ENCODE peak calls at places on chromosomes 3 and 15, in four cellular contexts. Q, Z, B and C are unnamed samples.

GRCh38 chr3:196378442-196378841 is 40.3 kb upstream of the TM4SF19 start:
- DNase-seq in Q (no peak), Z (no peak), B (no peak), C (no peak)

GRCh38 chr3:64133991-64134390 is 91.3 kb downstream of the PRICKLE2 start:
- DNase-seq in Q (no peak), Z (no peak), B (no peak), C (no peak)

GRCh38 chr3:31378226-31378625 is 154.5 kb upstream of the STT3B start:
- DNase-seq in Q (no peak), Z (no peak), B (no peak), C (no peak)

GRCh38 chr3:126259411-126260391 is 79.3 kb upstream of the ALDH1L1 start:
- DNase-seq in Q (peak), Z (peak), B (peak), C (peak)

GRCh38 chr3:197718904-197719303 is 17.8 kb downstream of the RUBCN start:
- DNase-seq in Q (peak), Z (peak), B (peak), C (no peak)

GRCh38 chr3:187838016-187838535 is 92.8 kb upstream of the BCL6 start:
- DNase-seq in Q (no peak), Z (no peak), B (no peak), C (no peak)

GRCh38 chr3:49779378-49780079 is 6.8 kb downstream of the IP6K1 start:
- DNase-seq in Q (no peak), Z (no peak), B (no peak), C (no peak)

GRCh38 chr3:10483686-10484345 is 21.6 kb downstream of the ATP2B2 start:
- DNase-seq in Q (no peak), Z (no peak), B (no peak), C (no peak)

GRCh38 chr15:60781211-60781713 is 302.3 kb upstream of the ICE2 start:
- DNase-seq in Q (no peak), Z (no peak), B (no peak), C (no peak)

GRCh38 chr15:64527263-64527984 is 67.0 kb downstream of the ZNF609 start:
- DNase-seq in Q (peak), Z (peak), B (peak), C (no peak)

GRCh38 chr15:100284701-100285100 is 57.1 kb downstream of the ADAMTS17 start:
- DNase-seq in Q (no peak), Z (no peak), B (peak), C (peak)

GRCh38 chr15:88920186-88920891 is 7.2 kb upstream of the MFGE8 start:
- DNase-seq in Q (peak), Z (peak), B (no peak), C (no peak)

GRCh38 chr3:124878561-124879394 is 8.4 kb downstream of the ITGB5 start:
- DNase-seq in Q (peak), Z (peak), B (peak), C (peak)

GRCh38 chr3:169327969-169328368 is 335.5 kb downstream of the MECOM start:
- DNase-seq in Q (no peak), Z (peak), B (no peak), C (peak)

GRCh38 chr3:94069242-94069813 is 6.5 kb downstream of the NSUN3 start:
- DNase-seq in Q (peak), Z (peak), B (peak), C (no peak)

GRCh38 chr3:159787794-159788205 is 200.8 kb upstream of the IL12A start:
- DNase-seq in Q (peak), Z (peak), B (peak), C (peak)

GRCh38 chr3:106629215-106629832 is 747.9 kb upstream of the CCDC54 start:
- DNase-seq in Q (no peak), Z (no peak), B (no peak), C (no peak)

GRCh38 chr3:106624154-106624553 is 753.1 kb upstream of the CCDC54 start:
- DNase-seq in Q (no peak), Z (no peak), B (no peak), C (no peak)

GRCh38 chr3:106631378-106632083 is 745.7 kb upstream of the CCDC54 start:
- DNase-seq in Q (no peak), Z (no peak), B (no peak), C (no peak)

GRCh38 chr3:106628407-106628806 is 748.8 kb upstream of the CCDC54 start:
- DNase-seq in Q (peak), Z (peak), B (peak), C (no peak)
- TF ChIP-seq CTCF in Q (no peak), Z (peak), B (peak), C (no peak)

DNA sequence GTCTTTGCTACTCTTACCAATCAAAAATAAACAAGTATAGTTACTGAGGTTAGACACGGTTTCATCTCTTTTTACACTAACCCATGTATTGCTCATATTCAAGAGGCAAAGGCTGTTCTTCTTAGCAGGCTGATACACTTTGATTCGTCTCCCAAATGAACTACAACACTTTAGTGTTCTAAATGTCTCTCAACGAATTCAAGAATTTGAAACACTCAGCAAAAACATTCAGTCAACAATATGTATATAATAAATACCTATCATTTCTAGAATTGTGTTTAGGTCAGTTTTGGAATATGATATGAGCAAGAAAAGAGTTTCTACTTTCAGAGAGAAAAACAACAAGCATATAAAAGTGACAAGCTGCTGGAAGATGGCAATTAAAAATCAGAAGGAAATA is 669.6 kb upstream of the DPPA4 start:
- DNase-seq in Q (no peak), Z (no peak), B (no peak), C (no peak)
- TF ChIP-seq CTCF in Q (no peak), Z (no peak), B (no peak), C (no peak)

GRCh38 chr3:32404714-32405113 is 13.1 kb downstream of the CMTM7 start:
- DNase-seq in Q (no peak), Z (no peak), B (no peak), C (no peak)

GRCh38 chr3:32405711-32406323 is 14.2 kb downstream of the CMTM7 start:
- DNase-seq in Q (no peak), Z (no peak), B (peak), C (no peak)

GRCh38 chr3:32403663-32404062 is 12.0 kb downstream of the CMTM7 start:
- DNase-seq in Q (no peak), Z (peak), B (no peak), C (no peak)

GRCh38 chr3:32406481-32407408 is 15.1 kb downstream of the CMTM7 start:
- DNase-seq in Q (no peak), Z (peak), B (no peak), C (no peak)

GRCh38 chr3:32405155-32405554 is 13.5 kb downstream of the CMTM7 start:
- DNase-seq in Q (peak), Z (no peak), B (peak), C (no peak)
- TF ChIP-seq CTCF in Q (no peak), Z (no peak), B (no peak), C (no peak)

DNA sequence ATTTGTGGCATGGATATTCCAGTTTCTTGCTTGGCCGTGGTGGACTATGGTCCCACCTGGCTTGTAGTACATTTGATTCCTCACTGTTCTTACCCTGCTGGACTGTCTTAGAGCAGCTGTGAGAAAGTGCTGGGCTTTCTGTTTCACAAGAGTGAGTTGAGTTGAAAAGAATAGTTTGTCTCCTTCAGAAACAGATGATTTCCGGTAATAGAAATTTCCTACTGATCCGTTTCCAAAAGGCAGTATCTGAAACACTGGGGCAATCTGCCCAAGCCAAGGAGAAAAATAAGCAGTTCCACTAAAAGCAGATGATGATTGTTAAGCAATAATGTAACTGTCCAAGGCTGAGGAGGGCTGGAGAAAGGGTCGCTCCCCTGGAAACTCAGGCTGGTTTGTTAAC is 96.0 kb downstream of the SUCLG2 start:
- DNase-seq in Q (peak), Z (no peak), B (peak), C (no peak)
- TF ChIP-seq CTCF in Q (no peak), Z (no peak), B (no peak), C (no peak)

GRCh38 chr3:23836536-23837230 is 30.9 kb downstream of the UBE2E1 start:
- DNase-seq in Q (no peak), Z (no peak), B (no peak), C (no peak)

GRCh38 chr3:23835807-23836206 is 30.1 kb downstream of the UBE2E1 start:
- DNase-seq in Q (no peak), Z (no peak), B (no peak), C (no peak)

GRCh38 chr3:23832523-23832922 is 26.8 kb downstream of the UBE2E1 start:
- DNase-seq in Q (no peak), Z (peak), B (no peak), C (no peak)

GRCh38 chr3:23835087-23835486 is 29.3 kb downstream of the UBE2E1 start:
- DNase-seq in Q (no peak), Z (no peak), B (no peak), C (no peak)

DNA sequence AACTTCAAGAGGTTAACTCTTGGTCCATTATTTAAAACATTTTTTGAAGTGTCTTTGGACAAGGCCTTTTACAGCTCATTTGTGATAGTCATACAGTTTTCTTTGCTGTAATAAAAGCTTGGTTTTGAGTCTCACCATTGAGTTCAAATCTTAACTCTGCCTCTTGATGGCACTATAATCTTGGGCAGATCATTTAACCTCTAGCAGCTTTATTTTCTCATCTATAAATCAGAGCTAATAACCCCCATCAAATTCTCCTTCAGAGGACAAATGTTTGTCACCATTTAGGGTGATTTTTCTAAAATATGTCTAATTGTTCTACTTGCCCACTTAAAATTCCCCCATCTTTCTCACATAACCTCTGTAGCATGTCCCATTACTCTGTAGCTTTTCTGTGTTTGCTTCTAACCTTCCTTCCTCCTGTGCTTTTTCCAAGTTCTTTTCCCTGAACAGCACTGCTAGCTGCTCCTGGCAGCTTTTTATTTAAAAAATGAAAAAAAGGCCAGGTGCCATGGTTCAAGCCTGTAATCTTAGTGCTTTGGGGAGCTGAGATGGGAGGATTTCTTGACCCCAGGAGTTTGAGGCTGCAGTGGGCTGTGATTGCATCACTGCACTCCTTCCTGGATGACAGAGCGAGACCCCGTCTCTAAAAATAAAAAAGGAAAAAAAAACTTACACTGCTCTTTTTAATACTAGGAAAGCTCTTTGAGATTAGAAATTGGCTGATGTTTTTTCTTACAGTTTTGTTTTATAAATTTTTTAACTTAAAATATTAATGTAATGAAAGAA is 28.5 kb downstream of the UBE2E1 start:
- DNase-seq in Q (no peak), Z (peak), B (no peak), C (no peak)
- TF ChIP-seq CTCF in Q (no peak), Z (peak), B (no peak), C (no peak)